ENCODE peak calls at places on chromosomes 11 and 22, in five cellular contexts. W, Z, Y, S and E are unnamed samples.

GRCh38 chr11:134578807-134579708 is 167.0 kb upstream of the B3GAT1 start:
- DNase-seq in W (no peak), Z (peak; percentile 45), S (peak; percentile 9), Y (no peak), E (peak; percentile 64)

GRCh38 chr11:111871693-111872161 is 346 bp upstream of the ALG9 start:
- DNase-seq in S (no peak), Y (no peak), W (no peak), Z (no peak), E (peak; percentile 28)

GRCh38 chr11:65060913-65061408 is 2.6 kb upstream of the NAALADL1 start:
- DNase-seq in S (peak; percentile 42), Z (peak; percentile 67), W (no peak), Y (peak; percentile 47), E (no peak)

GRCh38 chr11:61109671-61110070 is 7.4 kb downstream of the CD5 start:
- DNase-seq in Y (no peak), W (no peak), Z (no peak), S (no peak), E (no peak)

GRCh38 chr22:41030891-41031290 is 61.5 kb upstream of the EP300 start:
- DNase-seq in Z (no peak), W (peak; percentile 63), S (no peak), Y (no peak), E (no peak)

GRCh38 chr11:77728203-77728786 is 90.7 kb upstream of the CLNS1A start:
- DNase-seq in W (no peak), Y (no peak), S (no peak), Z (no peak), E (no peak)

GRCh38 chr11:100273066-100273815 is 413.8 kb upstream of the ARHGAP42 start:
- DNase-seq in Y (no peak), Z (no peak), S (no peak), W (no peak), E (no peak)

GRCh38 chr11:125941241-125941605 is 4.6 kb upstream of the VSIG10L2 start:
- DNase-seq in S (no peak), Y (no peak), Z (no peak), W (no peak), E (no peak)

GRCh38 chr11:13376402-13376801 is 86.6 kb downstream of the BTBD10 start:
- DNase-seq in W (no peak), Y (no peak), Z (no peak), S (no peak), E (no peak)

GRCh38 chr22:30829901-30830550 is 135.4 kb downstream of the OSBP2 start:
- DNase-seq in Y (peak; percentile 97), W (peak; percentile 97), S (no peak), Z (peak; percentile 42), E (no peak)

DNA sequence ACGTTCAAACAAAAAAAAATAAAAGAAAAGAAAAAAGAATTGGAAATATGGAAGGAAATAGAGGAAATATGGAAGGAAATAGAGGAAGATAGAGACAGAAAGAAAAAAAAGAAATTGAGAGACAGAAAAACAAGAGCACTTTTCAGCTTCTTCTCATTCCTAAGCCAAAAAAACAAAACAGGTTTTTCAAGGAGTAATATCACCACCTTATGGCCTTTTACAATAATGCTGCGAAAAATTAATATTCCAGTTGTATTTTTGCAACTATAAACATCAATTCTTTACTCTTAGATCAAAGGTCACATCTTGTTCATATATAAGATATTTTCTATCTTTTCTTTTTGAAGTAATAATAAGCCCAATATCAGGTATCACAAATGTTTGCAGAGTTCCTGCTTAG is 328.3 kb downstream of the FAT3 start:
- DNase-seq in Z (no peak), S (peak; percentile 2), W (peak; percentile 4), Y (peak; percentile 4), E (no peak)
- TF ChIP-seq RFX5 in Z (no peak), S (no peak), W (no peak), Y (no peak), E (no peak)

GRCh38 chr11:2586091-2586792 is 113.6 kb downstream of the KCNQ1OT1 start:
- DNase-seq in Z (no peak), S (no peak), Y (no peak), W (no peak), E (peak; percentile 19)
- TF ChIP-seq RFX5 in Z (no peak), S (no peak), Y (no peak), W (no peak), E (no peak)

GRCh38 chr22:46665151-46665695 is 45.0 kb downstream of the GRAMD4 start:
- DNase-seq in Y (no peak), S (no peak), Z (no peak), W (no peak), E (no peak)

GRCh38 chr22:46664301-46664855 is 44.2 kb downstream of the GRAMD4 start:
- DNase-seq in S (no peak), Z (no peak), Y (no peak), W (no peak), E (no peak)

GRCh38 chr22:46666577-46667244 is 46.5 kb downstream of the GRAMD4 start:
- DNase-seq in Y (no peak), W (no peak), S (no peak), Z (no peak), E (no peak)

GRCh38 chr22:46667245-46667623 is 47.0 kb downstream of the GRAMD4 start:
- DNase-seq in W (no peak), Y (no peak), S (no peak), Z (no peak), E (no peak)

DNA sequence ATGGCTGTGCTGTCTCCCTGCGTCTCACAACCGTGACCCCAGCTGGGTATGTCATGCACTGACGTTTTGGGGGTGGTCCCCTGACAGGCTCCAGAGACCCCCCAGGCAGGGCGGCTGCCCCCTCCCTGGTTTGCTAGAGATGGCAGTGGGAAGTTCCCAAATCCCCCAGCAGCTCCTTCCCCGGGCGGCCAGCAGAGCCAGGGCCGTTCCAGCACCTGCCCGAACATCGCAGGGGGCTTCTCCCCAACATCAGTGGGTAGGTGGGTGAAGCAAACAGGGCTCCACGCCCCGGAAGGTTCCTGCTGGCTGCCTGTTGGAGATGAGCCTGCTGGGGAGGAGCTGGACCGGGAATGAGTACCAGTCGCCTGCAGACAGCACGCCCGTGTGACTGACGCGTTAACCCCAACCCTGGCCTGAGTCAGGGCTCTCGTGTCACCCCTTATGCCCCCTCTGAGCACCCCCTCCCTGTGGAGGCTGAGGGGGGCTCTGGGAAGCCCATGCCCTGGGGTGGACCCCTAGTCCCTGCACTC is 45.6 kb downstream of the GRAMD4 start:
- DNase-seq in Y (no peak), W (no peak), Z (no peak), S (no peak), E (no peak)
- TF ChIP-seq RFX5 in Y (no peak), W (no peak), Z (no peak), S (no peak), E (no peak)

DNA sequence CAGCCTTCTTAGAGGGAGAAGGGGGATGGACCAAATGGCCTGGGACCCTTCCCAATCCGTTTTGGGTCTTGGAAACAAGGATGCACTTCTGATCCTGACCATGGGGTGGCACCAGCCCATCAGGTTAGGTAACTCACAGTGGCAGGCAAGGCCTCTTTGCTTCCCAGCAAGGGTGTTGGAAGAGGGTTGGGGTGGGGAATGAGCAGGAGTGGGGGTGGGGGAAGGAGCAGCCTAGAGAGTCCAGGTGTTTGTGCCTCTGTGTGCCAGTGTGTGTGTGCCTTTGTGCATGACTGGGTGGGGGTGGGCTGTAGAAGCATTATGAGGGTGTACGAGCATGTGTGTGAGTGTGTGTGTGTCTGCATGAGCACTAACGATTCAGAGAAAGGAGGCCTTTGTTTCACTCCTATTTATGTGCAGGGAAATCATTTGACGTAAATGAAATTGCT is 213.1 kb downstream of the INSC start:
- DNase-seq in Y (peak; percentile 39), Z (peak; percentile 96), S (peak; percentile 16), W (peak; percentile 51), E (peak; percentile 68)
- TF ChIP-seq RFX5 in Y (no peak), Z (no peak), S (no peak), W (no peak), E (no peak)

GRCh38 chr22:46656856-46657654 is 36.9 kb downstream of the GRAMD4 start:
- DNase-seq in Y (no peak), W (no peak), S (no peak), Z (no peak), E (no peak)

GRCh38 chr22:46654927-46655595 is 34.9 kb downstream of the GRAMD4 start:
- DNase-seq in Z (no peak), Y (no peak), S (no peak), W (no peak), E (no peak)

GRCh38 chr22:46657655-46657953 is 37.4 kb downstream of the GRAMD4 start:
- DNase-seq in W (no peak), Z (no peak), S (no peak), Y (no peak), E (no peak)

GRCh38 chr22:46654426-46654825 is 34.2 kb downstream of the GRAMD4 start:
- DNase-seq in W (no peak), Y (no peak), Z (no peak), S (no peak), E (no peak)

GRCh38 chr22:46655861-46656608 is 35.8 kb downstream of the GRAMD4 start:
- DNase-seq in W (no peak), S (no peak), Y (no peak), Z (no peak), E (no peak)
- TF ChIP-seq RFX5 in W (no peak), S (no peak), Y (no peak), Z (no peak), E (no peak)

DNA sequence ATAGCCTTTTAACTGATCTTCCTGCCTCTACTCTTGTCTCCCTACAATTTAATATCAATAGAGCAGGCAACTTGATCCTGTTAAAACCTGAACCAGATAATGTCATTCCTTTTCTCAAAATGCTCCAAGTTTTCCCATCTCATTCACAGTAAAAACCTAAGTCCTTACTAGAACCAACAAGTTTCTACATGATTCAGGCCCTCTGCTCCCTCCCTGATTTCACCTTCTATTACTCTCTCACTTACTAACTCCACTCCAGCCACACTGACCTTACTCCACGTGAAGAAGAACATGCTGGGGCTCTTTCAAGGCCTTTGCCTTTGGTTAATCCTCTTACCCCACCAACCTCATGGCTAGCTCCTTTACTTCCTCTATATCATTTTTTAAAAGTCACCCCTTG is 71.1 kb downstream of the PRCP start:
- DNase-seq in S (no peak), Z (no peak), W (no peak), Y (no peak), E (no peak)
- TF ChIP-seq RFX5 in S (no peak), Z (no peak), W (no peak), Y (no peak), E (no peak)

DNA sequence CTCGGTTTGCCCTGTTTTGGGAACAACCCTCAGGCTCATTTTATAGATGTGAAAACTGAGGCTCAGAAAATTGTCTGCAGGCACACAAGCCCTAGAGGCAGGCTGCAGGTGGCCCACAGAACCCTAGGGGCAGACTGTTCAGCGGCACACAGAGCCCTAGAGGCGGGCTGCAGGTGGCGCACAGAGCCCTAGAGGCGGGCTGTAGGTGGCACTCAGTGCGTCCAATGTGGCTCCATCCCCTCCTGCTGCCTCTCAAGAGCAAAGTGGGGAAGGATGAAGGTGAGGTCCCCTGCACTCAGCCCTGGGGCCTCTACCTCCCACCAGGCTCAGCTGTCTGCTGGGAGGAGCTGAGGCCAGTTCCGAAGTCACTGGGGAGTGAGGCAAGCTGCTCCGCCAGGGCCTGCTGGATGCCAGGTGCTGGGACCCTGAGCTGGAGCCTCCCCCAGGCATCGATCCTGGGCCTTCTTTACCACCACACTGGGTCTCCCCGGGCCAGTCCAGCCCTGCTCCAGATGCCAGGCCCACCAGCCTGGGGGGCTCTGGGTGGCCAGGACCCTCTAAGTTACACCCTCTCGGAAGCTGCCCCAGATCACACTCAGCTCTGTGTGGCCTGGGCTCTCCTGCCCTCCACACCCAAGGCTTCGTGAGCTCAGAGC is 2.3 kb downstream of the ACY3 start:
- DNase-seq in Y (peak; percentile 47), Z (peak; percentile 64), W (no peak), S (peak; percentile 56), E (no peak)
- TF ChIP-seq RFX5 in Y (no peak), Z (no peak), W (no peak), S (no peak), E (no peak)